ENCODE peak calls at places on chromosome 12, in ten cellular contexts. U is right lobe of liver; E is kidney; I is small intestine; J is prostate gland; X is ovary; W is pancreas; R is HepG2; K is GM23248; H is CD8-positive, alpha-beta memory T cell. V is an unnamed sample.

GRCh38 chr12:82666830-82667229 is 19.9 kb upstream of the TMTC2 start:
- DNase-seq in I (no peak), K (no peak), U (no peak), H (no peak), E (no peak), R (no peak), J (no peak), W (no peak), X (no peak), V (no peak)

GRCh38 chr12:123288751-123289346 is 17.2 kb upstream of the CDK2AP1 start:
- DNase-seq in R (no peak), E (no peak), H (no peak), K (no peak), U (no peak), J (no peak), I (no peak), X (no peak), W (no peak), V (no peak)

GRCh38 chr12:115597157-115597712 is 680.3 kb downstream of the MED13L start:
- DNase-seq in H (no peak), X (no peak), U (no peak), K (peak; percentile 92), I (no peak), E (no peak), W (no peak), R (peak; percentile 10), J (no peak), V (no peak)

GRCh38 chr12:121441555-121441954 is 41.6 kb downstream of the RNF34 start:
- DNase-seq in E (no peak), I (no peak), H (no peak), W (no peak), J (no peak), X (no peak), R (peak; percentile 28), U (no peak), K (no peak), V (no peak)

GRCh38 chr12:125983784-125984510 is 918.7 kb downstream of the AACS start:
- DNase-seq in R (no peak), W (peak; percentile 65), U (peak; percentile 35), E (no peak), X (no peak), K (no peak), J (peak; percentile 15), I (no peak), H (no peak), V (no peak)

GRCh38 chr12:51886021-51886710 is 1.7 kb upstream of the ANKRD33 start:
- DNase-seq in J (no peak), I (peak; percentile 37), R (peak; percentile 56), H (peak; percentile 28), E (peak; percentile 91), K (peak; percentile 97), W (no peak), U (peak; percentile 72), X (no peak), V (peak; percentile 51)

GRCh38 chr12:104399750-104400612 is 56.8 kb upstream of the CHST11 start:
- DNase-seq in H (no peak), U (no peak), J (no peak), E (no peak), K (no peak), R (no peak), W (no peak), I (no peak), X (no peak), V (no peak)

GRCh38 chr12:100141666-100141997 is 1.0 kb downstream of the BLTP3B start:
- DNase-seq in K (peak; percentile 95), E (no peak), H (no peak), U (no peak), W (no peak), J (peak; percentile 20), I (no peak), R (no peak), X (no peak), V (no peak)

GRCh38 chr12:22334696-22335290 is at the start of gene ST8SIA1:
- DNase-seq in X (peak; percentile 60), I (peak; percentile 31), H (peak; percentile 67), K (peak; percentile 44), U (peak; percentile 26), R (peak; percentile 7), J (peak; percentile 32), E (peak; percentile 81), W (peak; percentile 71), V (peak; percentile 43)

GRCh38 chr12:70045036-70045435 is 198.2 kb upstream of the CNOT2 start:
- DNase-seq in E (no peak), U (no peak), W (no peak), K (peak; percentile 16), R (no peak), X (no peak), I (no peak), H (no peak), J (no peak), V (no peak)

GRCh38 chr12:63124778-63125177 is 26.2 kb downstream of the AVPR1A start:
- DNase-seq in X (no peak), K (peak; percentile 47), R (no peak), U (no peak), H (no peak), W (no peak), I (no peak), J (no peak), E (no peak), V (no peak)

GRCh38 chr12:56241424-56242205 is 11.8 kb downstream of the SLC39A5 start:
- DNase-seq in R (no peak), X (no peak), U (no peak), E (no peak), I (no peak), H (no peak), J (no peak), W (no peak), K (no peak), V (no peak)

GRCh38 chr12:133037207-133038005 is at the start of gene ZNF84:
- DNase-seq in J (peak; percentile 96), K (peak; percentile 99), E (peak; percentile 99), U (peak; percentile 97), X (peak; percentile 96), H (peak; percentile 97), W (peak; percentile 99), I (peak; percentile 99), R (peak; percentile 97), V (peak; percentile 96)

GRCh38 chr12:133038310-133038709 is 1.0 kb downstream of the ZNF84 start:
- DNase-seq in H (no peak), W (no peak), U (no peak), K (peak; percentile 6), J (no peak), X (no peak), E (no peak), I (no peak), R (no peak), V (no peak)
- H3K9me3 ChIP-seq in H (peaks cover 44% of the 10 kb centered on the region), W (no peaks in the 10 kb centered on the region), U (peaks cover 3% of the 10 kb centered on the region), K (peaks cover 4% of the 10 kb centered on the region), J (no peaks in the 10 kb centered on the region), X (peaks cover 14% of the 10 kb centered on the region), E (peaks cover 23% of the 10 kb centered on the region), I (peaks cover 1% of the 10 kb centered on the region), R (peaks cover 72% of the 10 kb centered on the region), V (peaks cover 64% of the 10 kb centered on the region)

GRCh38 chr12:14959916-14960315 is 1.5 kb downstream of the ARHGDIB start:
- DNase-seq in X (no peak), R (no peak), W (no peak), U (no peak), J (no peak), I (no peak), H (no peak), K (no peak), E (no peak), V (no peak)
- H3K4me1 ChIP-seq in X (peaks cover 2% of the 10 kb centered on the region), R (no peaks in the 10 kb centered on the region), W (no peaks in the 10 kb centered on the region), U (no peaks in the 10 kb centered on the region), J (peaks cover 2% of the 10 kb centered on the region), I (peaks cover 2% of the 10 kb centered on the region), H (peaks cover 60% of the 10 kb centered on the region), K (no peaks in the 10 kb centered on the region), E (no peaks in the 10 kb centered on the region), V (peaks cover 12% of the 10 kb centered on the region)

GRCh38 chr12:34363050-34363673 is 340.9 kb downstream of the ALG10 start:
- DNase-seq in X (no peak), H (no peak), U (no peak), I (no peak), W (no peak), K (no peak), E (no peak), J (no peak), R (no peak), V (no peak)

GRCh38 chr12:34357791-34358190 is 335.5 kb downstream of the ALG10 start:
- DNase-seq in U (no peak), X (no peak), E (no peak), H (no peak), I (no peak), W (no peak), J (no peak), R (no peak), K (no peak), V (no peak)

GRCh38 chr12:34358198-34358597 is 335.9 kb downstream of the ALG10 start:
- DNase-seq in K (no peak), E (no peak), U (no peak), H (no peak), W (no peak), J (no peak), X (no peak), R (no peak), I (no peak), V (no peak)

GRCh38 chr12:34356233-34356987 is 334.1 kb downstream of the ALG10 start:
- DNase-seq in U (no peak), W (no peak), I (no peak), X (no peak), J (no peak), R (no peak), K (no peak), E (no peak), H (no peak), V (no peak)

DNA sequence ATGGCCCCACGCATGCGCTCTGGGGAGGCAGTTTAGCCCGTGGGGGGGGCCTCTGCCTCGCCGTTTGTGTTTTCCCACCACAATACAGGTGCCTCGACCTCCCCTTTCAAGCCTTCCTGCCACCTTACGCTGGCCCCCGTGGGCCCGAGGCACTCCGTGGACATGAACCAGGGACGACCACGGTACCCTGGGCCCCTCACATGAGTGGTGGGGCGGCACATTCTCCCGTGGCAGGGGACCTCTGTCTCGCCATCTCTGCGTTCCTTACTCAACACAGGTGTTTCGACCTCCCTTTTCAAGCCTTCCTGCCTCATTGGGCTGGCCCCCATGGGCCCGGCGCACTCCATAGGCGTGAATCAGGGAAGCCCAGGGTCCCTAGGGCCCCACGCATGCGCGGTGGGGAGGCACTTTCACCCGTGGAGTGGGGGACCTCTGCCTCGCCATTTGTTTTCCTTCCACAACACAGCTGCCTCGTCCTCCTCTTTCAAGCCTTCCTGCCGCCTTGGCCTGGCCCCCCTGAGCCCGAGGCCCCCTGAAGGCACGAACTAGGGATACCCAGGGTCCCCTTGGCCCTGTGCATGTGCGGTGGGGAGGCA is 339.5 kb downstream of the ALG10 start:
- DNase-seq in E (no peak), I (no peak), X (no peak), J (no peak), R (no peak), K (no peak), H (no peak), W (no peak), U (no peak), V (no peak)
- H3K9me3 ChIP-seq in E (no peaks in the 10 kb centered on the region), I (peaks cover 8% of the 10 kb centered on the region), X (no peaks in the 10 kb centered on the region), J (no peaks in the 10 kb centered on the region), R (no peaks in the 10 kb centered on the region), K (no peaks in the 10 kb centered on the region), H (no peaks in the 10 kb centered on the region), W (no peaks in the 10 kb centered on the region), U (no peaks in the 10 kb centered on the region), V (peaks cover 33% of the 10 kb centered on the region)

DNA sequence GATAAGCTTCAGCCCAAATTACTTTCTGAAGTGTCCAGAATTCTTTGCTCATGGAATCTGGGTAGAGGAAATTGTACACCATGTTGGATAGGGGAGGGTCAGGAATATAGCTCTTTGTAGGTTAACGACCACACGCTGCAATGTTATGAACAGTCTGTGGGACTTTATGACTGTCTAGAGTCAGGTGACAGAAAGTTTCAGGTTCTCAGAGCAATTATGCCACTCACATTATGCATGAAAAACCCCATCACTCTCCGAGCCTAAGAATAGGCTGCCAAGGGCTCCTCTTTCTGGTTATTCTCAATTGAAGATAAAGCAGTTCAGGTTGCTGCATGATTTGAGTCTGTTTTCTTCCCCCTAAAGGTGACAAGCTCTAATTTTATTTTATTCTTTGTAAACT is 430.9 kb downstream of the ATP23 start:
- DNase-seq in U (no peak), J (no peak), H (no peak), I (no peak), E (no peak), R (no peak), W (no peak), X (no peak), K (no peak), V (no peak)
- H3K4me1 ChIP-seq in U (no peaks in the 10 kb centered on the region), J (no peaks in the 10 kb centered on the region), H (no peaks in the 10 kb centered on the region), I (no peaks in the 10 kb centered on the region), E (no peaks in the 10 kb centered on the region), R (no peaks in the 10 kb centered on the region), W (no peaks in the 10 kb centered on the region), X (no peaks in the 10 kb centered on the region), K (peaks cover 23% of the 10 kb centered on the region), V (no peaks in the 10 kb centered on the region)